ENCODE peak calls at places on chromosomes 5 and 9, in seven cellular contexts. H is GM03348, P is mammary epithelial cell, X is LoVo, M is neuronal stem cell, V is substantia nigra, C is NCI-H187 treated with DMSO at 0.1 percent for 48 hours. W is an unnamed sample.

GRCh38 chr9:1173211-1173610 is 123.1 kb downstream of the DMRT2 start:
- DNase-seq in M (no peak), H (peak), V (no peak), C (no peak), P (no peak), X (no peak), W (peak)

GRCh38 chr5:177496111-177497010 is 1.0 kb downstream of the PDLIM7 start:
- DNase-seq in X (no peak), V (peak), H (peak), P (peak), M (peak), C (no peak), W (peak)

GRCh38 chr9:80440724-80441123 is 869.0 kb downstream of the TLE4 start:
- DNase-seq in C (no peak), V (no peak), P (peak), H (no peak), M (no peak), X (no peak), W (no peak)

GRCh38 chr5:115580941-115581340 is 21.3 kb downstream of the TICAM2 start:
- DNase-seq in H (no peak), V (no peak), M (no peak), P (no peak), C (no peak), X (no peak), W (no peak)

GRCh38 chr9:116870566-116870965 is 183.5 kb downstream of the TRIM32 start:
- DNase-seq in M (no peak), H (no peak), V (no peak), C (no peak), X (peak), P (peak), W (no peak)

GRCh38 chr9:77575785-77576184 is 72.3 kb downstream of the GNA14 start:
- DNase-seq in P (peak), V (no peak), C (no peak), X (no peak), H (no peak), M (peak), W (no peak)

GRCh38 chr5:74639538-74640449 is 734 bp downstream of the ENC1 start:
- DNase-seq in M (no peak), H (peak), C (no peak), P (no peak), V (peak), X (no peak), W (peak)

GRCh38 chr9:109781541-109782197 is 1.7 kb downstream of the PALM2AKAP2 start:
- DNase-seq in M (no peak), C (no peak), P (no peak), X (no peak), H (no peak), V (no peak), W (peak)

GRCh38 chr9:111372297-111372696 is 42.3 kb upstream of the OR2K2 start:
- DNase-seq in M (no peak), C (no peak), V (no peak), H (no peak), X (no peak), P (no peak), W (no peak)

GRCh38 chr5:98504488-98504887 is 269.0 kb upstream of the RGMB start:
- DNase-seq in P (no peak), H (no peak), V (no peak), X (no peak), M (no peak), C (no peak), W (no peak)

GRCh38 chr5:16869821-16870796 is 66.0 kb downstream of the MYO10 start:
- DNase-seq in X (peak), H (no peak), M (no peak), C (no peak), P (peak), V (no peak), W (peak)

GRCh38 chr5:103513696-103514095 is 48.9 kb downstream of the NUDT12 start:
- DNase-seq in P (no peak), V (no peak), X (no peak), M (no peak), H (no peak), C (no peak), W (no peak)

GRCh38 chr5:95866431-95867063 is 44.0 kb upstream of the GLRX start:
- DNase-seq in H (no peak), M (no peak), X (no peak), P (peak), V (no peak), C (no peak), W (peak)

GRCh38 chr5:152171888-152172287 is 233.2 kb downstream of the NMUR2 start:
- DNase-seq in V (no peak), P (no peak), C (no peak), H (no peak), X (no peak), M (no peak), W (no peak)

GRCh38 chr9:211036-211435 is 3.6 kb upstream of the DOCK8 start:
- DNase-seq in H (no peak), C (no peak), X (no peak), P (no peak), V (no peak), M (no peak), W (no peak)

GRCh38 chr5:93607367-93608258 is 24.6 kb downstream of the NR2F1 start:
- DNase-seq in P (peak), C (no peak), X (peak), H (peak), M (no peak), V (peak), W (peak)

GRCh38 chr9:134325813-134326753 is at the start of gene RXRA:
- DNase-seq in X (peak), V (peak), H (peak), P (peak), M (peak), C (no peak), W (peak)

GRCh38 chr9:124347206-124347967 is 67.9 kb downstream of the PSMB7 start:
- DNase-seq in M (no peak), X (no peak), H (no peak), C (no peak), V (no peak), P (no peak), W (no peak)

GRCh38 chr5:149251546-149251945 is 20.1 kb upstream of the AFAP1L1 start:
- DNase-seq in M (no peak), C (no peak), V (no peak), H (no peak), P (no peak), X (no peak), W (no peak)

GRCh38 chr5:151204051-151204450 is 19.8 kb downstream of the CCDC69 start:
- DNase-seq in P (no peak), X (no peak), V (no peak), M (no peak), C (no peak), H (no peak), W (no peak)

GRCh38 chr9:16092627-16093091 is 539.8 kb downstream of the CCDC171 start:
- DNase-seq in P (no peak), C (no peak), V (no peak), H (peak), X (no peak), M (no peak), W (no peak)

GRCh38 chr9:78314550-78314949 is 17.6 kb downstream of the PSAT1 start:
- DNase-seq in P (no peak), H (no peak), V (no peak), X (no peak), M (no peak), C (no peak), W (no peak)

GRCh38 chr5:141757402-141757801 is 75.4 kb upstream of the ARAP3 start:
- DNase-seq in V (peak), C (no peak), M (no peak), X (peak), P (peak), H (peak), W (peak)